ENCODE peak calls at places on chromosomes 1 and 21, in eight cellular contexts. T is NCI-H226; G is G401; H is NCI-H446 treated with DMSO at 0.1 percent for 48 hours; Y is fibroblast of mammary gland; C is GM19239; K is CD8-positive, alpha-beta T cell; I is A549. S is an unnamed sample.
A peak's percentile ranks its signal among the peaks of the same experiment; 100 is the strongest.

GRCh38 chr1:76669624-76670023 is 197.7 kb upstream of the ST6GALNAC5 start:
- DNase-seq in T (no peak), G (no peak), H (no peak), Y (no peak), C (no peak), K (no peak), I (no peak), S (no peak)

GRCh38 chr1:203765029-203765837 is at the start of gene LAX1:
- DNase-seq in T (no peak), G (no peak), H (no peak), Y (no peak), C (peak; percentile 76), K (peak; percentile 39), I (no peak), S (peak; percentile 14)

GRCh38 chr1:174052621-174053020 is 30.5 kb upstream of the RC3H1 start:
- DNase-seq in T (no peak), G (no peak), H (no peak), Y (peak; percentile 23), C (no peak), K (no peak), I (no peak), S (no peak)

GRCh38 chr21:32516729-32517649 is 68.3 kb downstream of the TCP10L start:
- DNase-seq in T (peak; percentile 93), G (no peak), H (no peak), Y (peak; percentile 99), C (no peak), K (no peak), I (no peak), S (peak; percentile 37)

GRCh38 chr1:11594222-11594621 is 60.0 kb downstream of the FBXO2 start:
- DNase-seq in T (no peak), G (no peak), H (no peak), Y (peak; percentile 5), C (no peak), K (no peak), I (no peak), S (no peak)

GRCh38 chr1:207355060-207355459 is 33.6 kb downstream of the CD55 start:
- DNase-seq in T (no peak), G (no peak), H (no peak), Y (peak; percentile 26), C (no peak), K (no peak), I (no peak), S (no peak)

GRCh38 chr21:42746593-42747266 is 93.3 kb downstream of the PDE9A start:
- DNase-seq in T (no peak), G (no peak), H (no peak), Y (no peak), C (no peak), K (peak; percentile 22), I (no peak), S (no peak)

GRCh38 chr1:183328371-183328770 is 89.8 kb downstream of the NMNAT2 start:
- DNase-seq in T (no peak), G (no peak), H (no peak), Y (no peak), C (no peak), K (no peak), I (no peak), S (no peak)

GRCh38 chr1:177487481-177487880 is 316.7 kb downstream of the BRINP2 start:
- DNase-seq in T (no peak), G (no peak), H (no peak), Y (no peak), C (no peak), K (no peak), I (no peak), S (no peak)

GRCh38 chr1:71521655-71522264 is 440.9 kb upstream of the ZRANB2 start:
- DNase-seq in T (no peak), G (peak; percentile 76), H (peak; percentile 63), Y (peak; percentile 61), C (no peak), K (no peak), I (no peak), S (no peak)

GRCh38 chr1:207825719-207826556 is 74.1 kb downstream of the CD46 start:
- DNase-seq in T (no peak), G (no peak), H (no peak), Y (peak; percentile 83), C (peak; percentile 57), K (peak; percentile 66), I (no peak), S (peak; percentile 91)

GRCh38 chr1:228857611-228858010 is 122.3 kb downstream of the RHOU start:
- DNase-seq in T (no peak), G (no peak), H (no peak), Y (no peak), C (no peak), K (no peak), I (no peak), S (no peak)

S was measured in K562.